ENCODE peak calls at places on chromosomes 11 and 22, in nine cellular contexts. One of them, this sample, is unnamed.

GRCh38 chr11:70226967-70227366 is 23.9 kb downstream of the FADD start:
- DNase-seq in EL: peak
- DNase-seq in NCI-H1417: no peak
- DNase-seq in NCI-H510A treated with DMSO at 0.1 percent for 48 hours: no peak
- DNase-seq in heart left ventricle: no peak
- DNase-seq in GM04504: no peak
- DNase-seq in NCI-H1930: no peak
- DNase-seq in stimulated activated naive CD4-positive, alpha-beta T cell: no peak
- DNase-seq in cardiac fibroblast: peak
- DNase-seq in this sample: no peak

GRCh38 chr22:40028098-40028425 is 33.3 kb downstream of the FAM83F start:
- DNase-seq in NCI-H510A treated with DMSO at 0.1 percent for 48 hours: no peak
- DNase-seq in NCI-H1930: no peak
- DNase-seq in stimulated activated naive CD4-positive, alpha-beta T cell: no peak
- DNase-seq in GM04504: no peak
- DNase-seq in NCI-H1417: no peak
- DNase-seq in heart left ventricle: no peak
- DNase-seq in cardiac fibroblast: no peak
- DNase-seq in EL: no peak
- DNase-seq in this sample: no peak

GRCh38 chr11:112949781-112950575 is 11.2 kb upstream of the NCAM1 start:
- DNase-seq in NCI-H510A treated with DMSO at 0.1 percent for 48 hours: no peak
- DNase-seq in stimulated activated naive CD4-positive, alpha-beta T cell: no peak
- DNase-seq in GM04504: no peak
- DNase-seq in heart left ventricle: peak
- DNase-seq in NCI-H1930: no peak
- DNase-seq in EL: no peak
- DNase-seq in cardiac fibroblast: no peak
- DNase-seq in NCI-H1417: no peak
- DNase-seq in this sample: no peak

GRCh38 chr11:60942207-60942606 is 9.8 kb downstream of the SLC15A3 start:
- DNase-seq in EL: no peak
- DNase-seq in NCI-H1417: no peak
- DNase-seq in GM04504: no peak
- DNase-seq in NCI-H1930: no peak
- DNase-seq in stimulated activated naive CD4-positive, alpha-beta T cell: no peak
- DNase-seq in NCI-H510A treated with DMSO at 0.1 percent for 48 hours: no peak
- DNase-seq in cardiac fibroblast: no peak
- DNase-seq in heart left ventricle: no peak
- DNase-seq in this sample: no peak

GRCh38 chr11:10257478-10257877 is 36.5 kb downstream of the SBF2 start:
- DNase-seq in cardiac fibroblast: no peak
- DNase-seq in stimulated activated naive CD4-positive, alpha-beta T cell: no peak
- DNase-seq in GM04504: no peak
- DNase-seq in NCI-H1417: no peak
- DNase-seq in NCI-H1930: no peak
- DNase-seq in heart left ventricle: no peak
- DNase-seq in NCI-H510A treated with DMSO at 0.1 percent for 48 hours: peak
- DNase-seq in EL: no peak
- DNase-seq in this sample: no peak

GRCh38 chr22:43154887-43155536 is 3.7 kb downstream of the TSPO start:
- DNase-seq in GM04504: no peak
- DNase-seq in cardiac fibroblast: no peak
- DNase-seq in NCI-H510A treated with DMSO at 0.1 percent for 48 hours: no peak
- DNase-seq in stimulated activated naive CD4-positive, alpha-beta T cell: no peak
- DNase-seq in heart left ventricle: no peak
- DNase-seq in EL: no peak
- DNase-seq in NCI-H1930: no peak
- DNase-seq in NCI-H1417: no peak
- DNase-seq in this sample: no peak

GRCh38 chr11:65435330-65435931 is 12.8 kb downstream of the NEAT1 start:
- DNase-seq in NCI-H1417: no peak
- DNase-seq in stimulated activated naive CD4-positive, alpha-beta T cell: no peak
- DNase-seq in NCI-H1930: no peak
- DNase-seq in NCI-H510A treated with DMSO at 0.1 percent for 48 hours: no peak
- DNase-seq in cardiac fibroblast: no peak
- DNase-seq in heart left ventricle: peak
- DNase-seq in GM04504: no peak
- DNase-seq in EL: peak
- DNase-seq in this sample: no peak

GRCh38 chr11:101446238-101446637 is 137.6 kb downstream of the TRPC6 start:
- DNase-seq in NCI-H510A treated with DMSO at 0.1 percent for 48 hours: no peak
- DNase-seq in EL: peak
- DNase-seq in NCI-H1417: no peak
- DNase-seq in GM04504: peak
- DNase-seq in cardiac fibroblast: peak
- DNase-seq in heart left ventricle: no peak
- DNase-seq in NCI-H1930: no peak
- DNase-seq in stimulated activated naive CD4-positive, alpha-beta T cell: no peak
- DNase-seq in this sample: no peak

GRCh38 chr22:49670610-49671330 is 156.9 kb downstream of the BRD1 start:
- DNase-seq in stimulated activated naive CD4-positive, alpha-beta T cell: no peak
- DNase-seq in heart left ventricle: peak
- DNase-seq in NCI-H1417: no peak
- DNase-seq in GM04504: no peak
- DNase-seq in NCI-H510A treated with DMSO at 0.1 percent for 48 hours: no peak
- DNase-seq in EL: no peak
- DNase-seq in NCI-H1930: no peak
- DNase-seq in cardiac fibroblast: no peak
- DNase-seq in this sample: no peak

GRCh38 chr11:36289226-36289852 is at the start of gene COMMD9:
- DNase-seq in NCI-H1930: peak
- DNase-seq in heart left ventricle: peak
- DNase-seq in NCI-H1417: peak
- DNase-seq in cardiac fibroblast: peak
- DNase-seq in EL: peak
- DNase-seq in GM04504: peak
- DNase-seq in stimulated activated naive CD4-positive, alpha-beta T cell: peak
- DNase-seq in NCI-H510A treated with DMSO at 0.1 percent for 48 hours: peak
- DNase-seq in this sample: peak

GRCh38 chr11:65204646-65205601 is 23.2 kb downstream of the CAPN1 start:
- DNase-seq in GM04504: peak
- DNase-seq in heart left ventricle: peak
- DNase-seq in EL: peak
- DNase-seq in NCI-H510A treated with DMSO at 0.1 percent for 48 hours: peak
- DNase-seq in NCI-H1930: no peak
- DNase-seq in NCI-H1417: peak
- DNase-seq in cardiac fibroblast: peak
- DNase-seq in stimulated activated naive CD4-positive, alpha-beta T cell: peak
- DNase-seq in this sample: no peak

GRCh38 chr11:35289821-35290220 is 129.5 kb downstream of the SLC1A2 start:
- DNase-seq in stimulated activated naive CD4-positive, alpha-beta T cell: no peak
- DNase-seq in GM04504: no peak
- DNase-seq in heart left ventricle: no peak
- DNase-seq in NCI-H1930: no peak
- DNase-seq in cardiac fibroblast: peak
- DNase-seq in EL: peak
- DNase-seq in NCI-H1417: no peak
- DNase-seq in NCI-H510A treated with DMSO at 0.1 percent for 48 hours: no peak
- DNase-seq in this sample: no peak

GRCh38 chr11:16945671-16946469 is 68.3 kb downstream of the PLEKHA7 start:
- DNase-seq in GM04504: peak
- DNase-seq in stimulated activated naive CD4-positive, alpha-beta T cell: no peak
- DNase-seq in NCI-H510A treated with DMSO at 0.1 percent for 48 hours: peak
- DNase-seq in heart left ventricle: peak
- DNase-seq in EL: peak
- DNase-seq in cardiac fibroblast: peak
- DNase-seq in NCI-H1417: peak
- DNase-seq in NCI-H1930: peak
- DNase-seq in this sample: no peak

GRCh38 chr11:134074346-134074745 is 5.5 kb downstream of the JAM3 start:
- DNase-seq in EL: no peak
- DNase-seq in NCI-H510A treated with DMSO at 0.1 percent for 48 hours: no peak
- DNase-seq in NCI-H1417: no peak
- DNase-seq in heart left ventricle: no peak
- DNase-seq in NCI-H1930: no peak
- DNase-seq in GM04504: no peak
- DNase-seq in stimulated activated naive CD4-positive, alpha-beta T cell: no peak
- DNase-seq in cardiac fibroblast: peak
- DNase-seq in this sample: no peak

GRCh38 chr11:68847395-68847794 is 5.7 kb upstream of the CPT1A start:
- DNase-seq in NCI-H510A treated with DMSO at 0.1 percent for 48 hours: no peak
- DNase-seq in GM04504: no peak
- DNase-seq in cardiac fibroblast: no peak
- DNase-seq in stimulated activated naive CD4-positive, alpha-beta T cell: no peak
- DNase-seq in NCI-H1417: no peak
- DNase-seq in heart left ventricle: no peak
- DNase-seq in EL: no peak
- DNase-seq in NCI-H1930: no peak
- DNase-seq in this sample: no peak